ENCODE peak calls at places on chromosomes 1 and 21, in seven cellular contexts. S, Y, I, A, Z, X and P are unnamed samples. For H3K36me3, the result is how much of the 10 kb centered on the place peaks cover.

GRCh38 chr1:205709059-205709398 is 28.7 kb upstream of the SLC45A3 start:
- DNase-seq in Z (no peak), I (no peak), S (no peak), Y (no peak), X (no peak), A (no peak), P (no peak)

GRCh38 chr1:109929588-109930251 is 19.1 kb downstream of the CSF1 start:
- DNase-seq in S (no peak), Y (no peak), X (no peak), Z (no peak), A (no peak), I (no peak), P (no peak)

GRCh38 chr1:11787251-11787803 is 18.4 kb downstream of the MTHFR start:
- DNase-seq in A (peak), X (peak), Y (no peak), Z (no peak), I (peak), S (peak), P (no peak)

GRCh38 chr21:42514883-42515228 is 1.2 kb downstream of the SLC37A1 start:
- DNase-seq in Y (no peak), I (no peak), X (no peak), Z (no peak), S (peak), A (no peak), P (no peak)

GRCh38 chr1:46527474-46528296 is 23.8 kb downstream of the KNCN start:
- DNase-seq in Y (peak), Z (peak), X (peak), I (peak), S (peak), A (peak), P (peak)

GRCh38 chr1:240092301-240093119 is 827 bp downstream of the FMN2 start:
- DNase-seq in Y (no peak), S (peak), Z (peak), I (peak), X (no peak), A (peak), P (peak)

GRCh38 chr1:40796939-40797667 is 13.5 kb downstream of the KCNQ4 start:
- DNase-seq in S (no peak), Z (no peak), Y (no peak), I (no peak), A (no peak), X (no peak), P (no peak)

GRCh38 chr1:224901087-224901486 is 28.4 kb upstream of the DNAH14 start:
- DNase-seq in X (no peak), A (no peak), Y (no peak), S (no peak), I (no peak), Z (no peak), P (no peak)

GRCh38 chr1:205004296-205004813 is 38.7 kb upstream of the CNTN2 start:
- DNase-seq in I (no peak), A (no peak), Y (no peak), X (no peak), Z (no peak), S (no peak), P (no peak)

DNA sequence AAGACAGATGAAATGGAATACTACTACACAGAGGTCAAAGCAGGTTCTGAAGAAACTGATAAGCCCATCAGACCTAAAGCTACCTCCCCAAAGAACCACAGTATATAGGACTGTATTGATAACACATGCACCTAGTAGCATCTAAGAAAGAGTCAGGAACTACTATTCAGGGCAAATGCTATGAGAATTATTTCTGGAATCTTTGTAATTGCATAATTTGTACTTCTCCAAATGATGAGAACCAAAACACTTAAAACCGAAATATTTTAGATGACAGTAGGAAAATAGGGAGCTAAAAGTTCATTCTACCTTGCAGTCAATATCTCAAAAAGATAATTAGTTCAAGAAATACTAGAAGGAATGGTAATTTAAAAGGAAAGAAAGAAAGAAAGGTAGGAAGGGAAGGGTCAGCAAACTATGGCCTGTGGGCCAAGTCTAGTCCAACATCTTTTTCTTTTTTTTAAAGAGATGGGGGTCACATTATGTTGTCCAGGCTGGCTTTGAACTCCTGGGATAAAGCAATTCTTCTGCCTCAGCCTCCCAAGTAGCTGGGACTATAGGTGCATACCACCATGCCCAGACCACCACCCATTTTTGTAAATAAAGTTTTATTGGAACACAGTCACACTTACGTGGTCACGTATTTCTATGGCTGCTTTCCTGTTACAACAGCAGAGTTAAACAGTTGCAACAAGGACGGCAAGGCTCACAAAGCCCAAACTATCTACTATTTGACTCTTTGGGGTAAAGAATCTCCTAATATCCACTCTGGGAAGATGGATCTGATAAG is 24.0 kb downstream of the EGLN1 start:
- DNase-seq in Y (no peak), A (no peak), I (no peak), X (no peak), Z (no peak), S (no peak), P (no peak)
- H3K36me3 ChIP-seq in Y (under half), A (under half), I (under half), X (under half), Z (under half), S (under half), P (under half)

GRCh38 chr21:44323591-44323990 is 15.6 kb downstream of the CFAP410 start:
- DNase-seq in Y (no peak), A (no peak), Z (no peak), S (no peak), I (no peak), X (no peak), P (no peak)
- H3K36me3 ChIP-seq in Y (under half), A (under half), Z (half or more), S (under half), I (under half), X (under half), P (under half)

DNA sequence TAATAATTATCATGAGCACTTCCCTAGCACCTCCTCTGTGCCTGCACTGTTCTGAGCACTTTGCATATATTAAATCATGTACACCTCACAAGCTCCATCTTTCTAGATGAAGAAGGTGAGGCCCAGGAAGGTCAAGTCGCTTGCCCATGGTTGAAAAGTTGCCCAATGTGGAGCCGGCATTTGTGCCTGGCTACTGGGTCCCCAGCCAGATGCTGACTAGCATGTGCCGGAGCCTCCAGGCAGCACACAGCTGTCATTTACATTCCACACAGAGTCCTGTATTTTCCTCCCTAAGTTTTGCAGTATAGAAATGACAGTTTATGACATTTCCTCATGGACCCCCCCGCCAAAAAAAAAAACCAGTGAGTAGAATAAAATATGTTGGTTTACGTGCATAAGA is 94.3 kb downstream of the BCAR3 start:
- DNase-seq in X (no peak), S (no peak), Y (no peak), Z (no peak), A (no peak), I (no peak), P (no peak)
- H3K36me3 ChIP-seq in X (under half), S (half or more), Y (under half), Z (half or more), A (under half), I (under half), P (under half)

GRCh38 chr1:51968632-51969031 is 21.9 kb downstream of the RAB3B start:
- DNase-seq in S (no peak), X (no peak), Z (no peak), Y (no peak), I (no peak), A (no peak), P (no peak)

GRCh38 chr1:51978099-51978498 is 12.4 kb downstream of the RAB3B start:
- DNase-seq in I (no peak), X (no peak), S (no peak), Z (no peak), Y (no peak), A (no peak), P (no peak)

GRCh38 chr1:51969038-51969705 is 21.3 kb downstream of the RAB3B start:
- DNase-seq in X (no peak), A (no peak), Y (no peak), S (peak), Z (peak), I (no peak), P (no peak)

GRCh38 chr1:51976831-51977602 is 13.5 kb downstream of the RAB3B start:
- DNase-seq in X (no peak), I (no peak), S (peak), A (no peak), Z (no peak), Y (no peak), P (no peak)

DNA sequence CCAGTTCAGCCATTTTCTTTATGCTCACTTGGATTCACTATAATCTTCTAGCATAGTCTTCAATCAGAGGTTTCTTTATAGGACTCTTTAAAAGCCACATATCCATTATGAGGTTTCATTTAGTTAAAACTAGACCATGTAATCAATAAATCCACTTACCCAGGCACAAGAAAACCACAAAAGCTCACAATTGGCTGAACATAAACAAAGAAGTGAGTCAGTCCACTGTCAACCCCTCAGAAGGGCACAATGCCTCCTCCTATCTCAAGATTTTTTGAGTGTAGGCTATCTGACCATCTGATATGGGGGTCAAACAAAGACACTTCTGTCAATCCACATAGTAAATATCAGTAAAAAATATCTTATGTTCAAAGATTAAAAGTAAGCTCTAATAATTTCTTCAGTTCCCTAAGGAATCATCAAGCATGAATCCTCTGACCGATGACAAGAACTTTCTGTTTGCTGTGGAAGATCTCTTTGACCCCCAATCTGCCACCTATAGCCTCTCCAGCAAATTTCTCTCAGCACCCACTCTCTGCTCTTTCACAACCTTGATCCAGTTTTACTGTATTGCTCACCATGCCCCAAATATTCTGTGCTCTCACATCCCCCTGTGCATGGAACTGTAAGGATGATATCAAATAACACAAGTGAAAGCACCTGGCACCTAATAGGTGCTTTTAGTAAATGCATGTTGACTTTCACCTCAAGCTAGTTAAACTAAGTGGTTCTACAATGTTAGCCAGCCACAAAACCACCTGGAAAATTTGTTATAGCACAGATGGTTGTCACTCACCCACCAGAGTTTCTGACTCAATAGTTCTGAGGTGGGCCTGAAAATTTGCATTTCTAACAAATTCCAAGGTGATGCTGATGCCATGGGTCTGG is 16.7 kb downstream of the RAB3B start:
- DNase-seq in Z (no peak), X (no peak), A (no peak), S (peak), I (no peak), Y (no peak), P (no peak)
- H3K36me3 ChIP-seq in Z (under half), X (under half), A (under half), S (under half), I (under half), Y (under half), P (under half)

GRCh38 chr21:15722591-15723324 is 7.0 kb upstream of the USP25 start:
- DNase-seq in X (no peak), Y (peak), S (peak), Z (no peak), I (no peak), A (no peak), P (no peak)
- H3K36me3 ChIP-seq in X (under half), Y (under half), S (under half), Z (under half), I (under half), A (under half), P (under half)